ENCODE peak calls at places on chromosomes 6 and 20, in five cellular contexts. I is T-helper 2 cell, U is H1, G is body of pancreas, E is HS-5. D is an unnamed sample.

GRCh38 chr6:15698474-15698873 is 35.6 kb upstream of the DTNBP1 start:
- DNase-seq in I (no peak), U (no peak), G (no peak), E (no peak), D (no peak)

GRCh38 chr6:44473870-44474631 is 86.5 kb downstream of the CDC5L start:
- DNase-seq in I (no peak), U (no peak), G (no peak), E (no peak), D (no peak)

GRCh38 chr20:58695084-58695722 is 2.6 kb downstream of the NPEPL1 start:
- DNase-seq in I (no peak), U (no peak), G (no peak), E (no peak), D (no peak)

GRCh38 chr20:63126876-63127699 is 88.8 kb downstream of the YTHDF1 start:
- DNase-seq in I (no peak), U (no peak), G (no peak), E (no peak), D (no peak)

GRCh38 chr6:36052092-36052491 is 24.5 kb downstream of the MAPK14 start:
- DNase-seq in I (no peak), U (no peak), G (no peak), E (no peak), D (no peak)

GRCh38 chr20:6525447-6526303 is 241.8 kb upstream of the BMP2 start:
- DNase-seq in I (no peak), U (peak), G (no peak), E (no peak), D (peak)

GRCh38 chr20:57693002-57693582 is 16.7 kb downstream of the PMEPA1 start:
- DNase-seq in I (no peak), U (no peak), G (peak), E (no peak), D (no peak)

GRCh38 chr20:11676618-11677289 is 240.9 kb upstream of the BTBD3 start:
- DNase-seq in I (no peak), U (no peak), G (peak), E (peak), D (peak)

GRCh38 chr20:19600042-19600441 is 158.0 kb upstream of the RIN2 start:
- DNase-seq in I (no peak), U (no peak), G (no peak), E (no peak), D (no peak)

GRCh38 chr6:93418448-93419303 is 683 bp downstream of the EPHA7 start:
- DNase-seq in I (no peak), U (no peak), G (peak), E (peak), D (no peak)

GRCh38 chr20:39066464-39066863 is 104.3 kb downstream of the DHX35 start:
- DNase-seq in I (no peak), U (peak), G (no peak), E (no peak), D (no peak)

GRCh38 chr6:25329156-25329555 is 50.0 kb downstream of the CARMIL1 start:
- DNase-seq in I (no peak), U (no peak), G (no peak), E (no peak), D (no peak)

GRCh38 chr6:157688275-157688959 is 134.6 kb upstream of the SNX9 start:
- DNase-seq in I (no peak), U (no peak), G (no peak), E (no peak), D (no peak)

GRCh38 chr6:167720456-167721285 is 106.0 kb upstream of the AFDN start:
- DNase-seq in I (no peak), U (no peak), G (no peak), E (no peak), D (no peak)

GRCh38 chr6:166119116-166119911 is 48.3 kb downstream of the TBXT start:
- DNase-seq in I (no peak), U (no peak), G (no peak), E (no peak), D (no peak)

GRCh38 chr20:13008761-13009681 is at the start of gene SPTLC3:
- DNase-seq in I (no peak), U (peak), G (peak), E (no peak), D (no peak)

GRCh38 chr6:13480631-13481501 is 6.5 kb downstream of the GFOD1 start:
- DNase-seq in I (no peak), U (no peak), G (no peak), E (no peak), D (no peak)

GRCh38 chr6:68575765-68576439 is 59.2 kb upstream of the ADGRB3 start:
- DNase-seq in I (no peak), U (no peak), G (peak), E (no peak), D (no peak)

GRCh38 chr6:135506270-135506997 is 8.9 kb upstream of the AHI1 start:
- DNase-seq in I (no peak), U (no peak), G (no peak), E (no peak), D (peak)

GRCh38 chr20:57566399-57566798 is 5.5 kb downstream of the PCK1 start:
- DNase-seq in I (no peak), U (no peak), G (no peak), E (no peak), D (no peak)

GRCh38 chr6:4349931-4350330 is 214.6 kb upstream of the ECI2 start:
- DNase-seq in I (no peak), U (no peak), G (no peak), E (no peak), D (no peak)

GRCh38 chr20:43748274-43748673 is 21.5 kb upstream of the GTSF1L start:
- DNase-seq in I (no peak), U (no peak), G (no peak), E (no peak), D (peak)

GRCh38 chr20:58829531-58829941 is 21.2 kb downstream of the GNAS-AS1 start:
- DNase-seq in I (no peak), U (no peak), G (peak), E (no peak), D (no peak)

GRCh38 chr6:170445984-170446383 is 107.1 kb downstream of the PSMB1 start:
- DNase-seq in I (no peak), U (no peak), G (no peak), E (no peak), D (no peak)

GRCh38 chr6:148358196-148358785 is 15.7 kb downstream of the SASH1 start:
- DNase-seq in I (no peak), U (no peak), G (peak), E (no peak), D (peak)

GRCh38 chr6:4460595-4461475 is 315.4 kb upstream of the CDYL start:
- DNase-seq in I (no peak), U (no peak), G (peak), E (no peak), D (peak)

GRCh38 chr6:149503276-149503675 is 18.5 kb upstream of the ZC3H12D start:
- DNase-seq in I (no peak), U (no peak), G (no peak), E (no peak), D (peak)